ENCODE peak calls at places on chromosome 7, in seven cellular contexts. One of them, this sample, is unnamed.

GRCh38 chr7:35508623-35509400 is 186.1 kb downstream of the HERPUD2 start:
- DNase-seq in anterior cingulate cortex: no peak
- DNase-seq in left lobe of liver: no peak
- DNase-seq in SW 1271: no peak
- DNase-seq in activated T-helper 2 cell treated with anti-CD3 and anti-CD28 coated beads, Interferon-gamma antibody, Interleukin-2, Interleukin-4, amounts not matched to agents 10 μg/mL and 5 μg/mL and 100 μg/mL, durations not matched to agents 14 hours and 24 hours and 36 hours: no peak
- DNase-seq in MCF 10A: no peak
- DNase-seq in RKO: peak
- DNase-seq in this sample: no peak

GRCh38 chr7:16301251-16301650 is 120.1 kb downstream of the CRPPA start:
- DNase-seq in anterior cingulate cortex: no peak
- DNase-seq in left lobe of liver: no peak
- DNase-seq in SW 1271: no peak
- DNase-seq in activated T-helper 2 cell treated with anti-CD3 and anti-CD28 coated beads, Interferon-gamma antibody, Interleukin-2, Interleukin-4, amounts not matched to agents 10 μg/mL and 5 μg/mL and 100 μg/mL, durations not matched to agents 14 hours and 24 hours and 36 hours: no peak
- DNase-seq in MCF 10A: no peak
- DNase-seq in RKO: no peak
- DNase-seq in this sample: no peak

GRCh38 chr7:88429382-88429781 is 122.7 kb upstream of the STEAP4 start:
- DNase-seq in anterior cingulate cortex: no peak
- DNase-seq in left lobe of liver: no peak
- DNase-seq in SW 1271: peak
- DNase-seq in activated T-helper 2 cell treated with anti-CD3 and anti-CD28 coated beads, Interferon-gamma antibody, Interleukin-2, Interleukin-4, amounts not matched to agents 10 μg/mL and 5 μg/mL and 100 μg/mL, durations not matched to agents 14 hours and 24 hours and 36 hours: no peak
- DNase-seq in MCF 10A: peak
- DNase-seq in RKO: peak
- DNase-seq in this sample: no peak

GRCh38 chr7:36986429-36987362 is 262.4 kb upstream of the AOAH start:
- DNase-seq in anterior cingulate cortex: peak
- DNase-seq in left lobe of liver: peak
- DNase-seq in SW 1271: peak
- DNase-seq in activated T-helper 2 cell treated with anti-CD3 and anti-CD28 coated beads, Interferon-gamma antibody, Interleukin-2, Interleukin-4, amounts not matched to agents 10 μg/mL and 5 μg/mL and 100 μg/mL, durations not matched to agents 14 hours and 24 hours and 36 hours: peak
- DNase-seq in MCF 10A: peak
- DNase-seq in RKO: peak
- DNase-seq in this sample: peak

GRCh38 chr7:29987083-29987482 is 2.5 kb downstream of the SCRN1 start:
- DNase-seq in anterior cingulate cortex: no peak
- DNase-seq in left lobe of liver: no peak
- DNase-seq in SW 1271: no peak
- DNase-seq in activated T-helper 2 cell treated with anti-CD3 and anti-CD28 coated beads, Interferon-gamma antibody, Interleukin-2, Interleukin-4, amounts not matched to agents 10 μg/mL and 5 μg/mL and 100 μg/mL, durations not matched to agents 14 hours and 24 hours and 36 hours: no peak
- DNase-seq in MCF 10A: peak
- DNase-seq in RKO: no peak
- DNase-seq in this sample: no peak

GRCh38 chr7:118288098-118288497 is 63.6 kb downstream of the ANKRD7 start:
- DNase-seq in anterior cingulate cortex: no peak
- DNase-seq in left lobe of liver: no peak
- DNase-seq in SW 1271: peak
- DNase-seq in activated T-helper 2 cell treated with anti-CD3 and anti-CD28 coated beads, Interferon-gamma antibody, Interleukin-2, Interleukin-4, amounts not matched to agents 10 μg/mL and 5 μg/mL and 100 μg/mL, durations not matched to agents 14 hours and 24 hours and 36 hours: no peak
- DNase-seq in MCF 10A: no peak
- DNase-seq in RKO: no peak
- DNase-seq in this sample: peak

GRCh38 chr7:101581891-101582290 is 47.2 kb downstream of the MYL10 start:
- DNase-seq in anterior cingulate cortex: no peak
- DNase-seq in left lobe of liver: no peak
- DNase-seq in SW 1271: no peak
- DNase-seq in activated T-helper 2 cell treated with anti-CD3 and anti-CD28 coated beads, Interferon-gamma antibody, Interleukin-2, Interleukin-4, amounts not matched to agents 10 μg/mL and 5 μg/mL and 100 μg/mL, durations not matched to agents 14 hours and 24 hours and 36 hours: no peak
- DNase-seq in MCF 10A: no peak
- DNase-seq in RKO: no peak
- DNase-seq in this sample: no peak

GRCh38 chr7:116702046-116702445 is 30.1 kb downstream of the MET start:
- DNase-seq in anterior cingulate cortex: no peak
- DNase-seq in left lobe of liver: no peak
- DNase-seq in SW 1271: no peak
- DNase-seq in activated T-helper 2 cell treated with anti-CD3 and anti-CD28 coated beads, Interferon-gamma antibody, Interleukin-2, Interleukin-4, amounts not matched to agents 10 μg/mL and 5 μg/mL and 100 μg/mL, durations not matched to agents 14 hours and 24 hours and 36 hours: no peak
- DNase-seq in MCF 10A: peak
- DNase-seq in RKO: no peak
- DNase-seq in this sample: no peak

GRCh38 chr7:104156842-104157277 is 51.0 kb downstream of the ORC5 start:
- DNase-seq in anterior cingulate cortex: no peak
- DNase-seq in left lobe of liver: no peak
- DNase-seq in SW 1271: peak
- DNase-seq in activated T-helper 2 cell treated with anti-CD3 and anti-CD28 coated beads, Interferon-gamma antibody, Interleukin-2, Interleukin-4, amounts not matched to agents 10 μg/mL and 5 μg/mL and 100 μg/mL, durations not matched to agents 14 hours and 24 hours and 36 hours: no peak
- DNase-seq in MCF 10A: peak
- DNase-seq in RKO: peak
- DNase-seq in this sample: peak

GRCh38 chr7:150363872-150364271 is 4.8 kb upstream of the REPIN1 start:
- DNase-seq in anterior cingulate cortex: no peak
- DNase-seq in left lobe of liver: no peak
- DNase-seq in SW 1271: no peak
- DNase-seq in activated T-helper 2 cell treated with anti-CD3 and anti-CD28 coated beads, Interferon-gamma antibody, Interleukin-2, Interleukin-4, amounts not matched to agents 10 μg/mL and 5 μg/mL and 100 μg/mL, durations not matched to agents 14 hours and 24 hours and 36 hours: no peak
- DNase-seq in MCF 10A: no peak
- DNase-seq in RKO: no peak
- DNase-seq in this sample: no peak

GRCh38 chr7:150324366-150324961 is 1.1 kb upstream of the ACTR3C start:
- DNase-seq in anterior cingulate cortex: no peak
- DNase-seq in left lobe of liver: no peak
- DNase-seq in SW 1271: no peak
- DNase-seq in activated T-helper 2 cell treated with anti-CD3 and anti-CD28 coated beads, Interferon-gamma antibody, Interleukin-2, Interleukin-4, amounts not matched to agents 10 μg/mL and 5 μg/mL and 100 μg/mL, durations not matched to agents 14 hours and 24 hours and 36 hours: no peak
- DNase-seq in MCF 10A: no peak
- DNase-seq in RKO: peak
- DNase-seq in this sample: no peak

GRCh38 chr7:102042016-102042656 is 224.7 kb downstream of the CUX1 start:
- DNase-seq in anterior cingulate cortex: no peak
- DNase-seq in left lobe of liver: no peak
- DNase-seq in SW 1271: peak
- DNase-seq in activated T-helper 2 cell treated with anti-CD3 and anti-CD28 coated beads, Interferon-gamma antibody, Interleukin-2, Interleukin-4, amounts not matched to agents 10 μg/mL and 5 μg/mL and 100 μg/mL, durations not matched to agents 14 hours and 24 hours and 36 hours: no peak
- DNase-seq in MCF 10A: peak
- DNase-seq in RKO: peak
- DNase-seq in this sample: no peak

GRCh38 chr7:868189-868486 is 8.2 kb upstream of the GET4 start:
- DNase-seq in anterior cingulate cortex: no peak
- DNase-seq in left lobe of liver: no peak
- DNase-seq in SW 1271: no peak
- DNase-seq in activated T-helper 2 cell treated with anti-CD3 and anti-CD28 coated beads, Interferon-gamma antibody, Interleukin-2, Interleukin-4, amounts not matched to agents 10 μg/mL and 5 μg/mL and 100 μg/mL, durations not matched to agents 14 hours and 24 hours and 36 hours: no peak
- DNase-seq in MCF 10A: no peak
- DNase-seq in RKO: no peak
- DNase-seq in this sample: no peak

GRCh38 chr7:87628780-87629569 is 777 bp downstream of the RUNDC3B start:
- DNase-seq in anterior cingulate cortex: peak
- DNase-seq in left lobe of liver: peak
- DNase-seq in SW 1271: peak
- DNase-seq in activated T-helper 2 cell treated with anti-CD3 and anti-CD28 coated beads, Interferon-gamma antibody, Interleukin-2, Interleukin-4, amounts not matched to agents 10 μg/mL and 5 μg/mL and 100 μg/mL, durations not matched to agents 14 hours and 24 hours and 36 hours: no peak
- DNase-seq in MCF 10A: no peak
- DNase-seq in RKO: no peak
- DNase-seq in this sample: no peak

GRCh38 chr7:140876519-140877248 is 48.0 kb downstream of the BRAF start:
- DNase-seq in anterior cingulate cortex: no peak
- DNase-seq in left lobe of liver: no peak
- DNase-seq in SW 1271: peak
- DNase-seq in activated T-helper 2 cell treated with anti-CD3 and anti-CD28 coated beads, Interferon-gamma antibody, Interleukin-2, Interleukin-4, amounts not matched to agents 10 μg/mL and 5 μg/mL and 100 μg/mL, durations not matched to agents 14 hours and 24 hours and 36 hours: no peak
- DNase-seq in MCF 10A: peak
- DNase-seq in RKO: peak
- DNase-seq in this sample: no peak

GRCh38 chr7:39847227-39847626 is 102.8 kb upstream of the CDK13 start:
- DNase-seq in anterior cingulate cortex: no peak
- DNase-seq in left lobe of liver: no peak
- DNase-seq in SW 1271: no peak
- DNase-seq in activated T-helper 2 cell treated with anti-CD3 and anti-CD28 coated beads, Interferon-gamma antibody, Interleukin-2, Interleukin-4, amounts not matched to agents 10 μg/mL and 5 μg/mL and 100 μg/mL, durations not matched to agents 14 hours and 24 hours and 36 hours: no peak
- DNase-seq in MCF 10A: no peak
- DNase-seq in RKO: no peak
- DNase-seq in this sample: no peak

GRCh38 chr7:46079421-46079820 is 158.3 kb upstream of the IGFBP3 start:
- DNase-seq in anterior cingulate cortex: no peak
- DNase-seq in left lobe of liver: no peak
- DNase-seq in SW 1271: no peak
- DNase-seq in activated T-helper 2 cell treated with anti-CD3 and anti-CD28 coated beads, Interferon-gamma antibody, Interleukin-2, Interleukin-4, amounts not matched to agents 10 μg/mL and 5 μg/mL and 100 μg/mL, durations not matched to agents 14 hours and 24 hours and 36 hours: no peak
- DNase-seq in MCF 10A: no peak
- DNase-seq in RKO: no peak
- DNase-seq in this sample: no peak

GRCh38 chr7:24587853-24588252 is 14.6 kb downstream of the PALS2 start:
- DNase-seq in anterior cingulate cortex: no peak
- DNase-seq in left lobe of liver: no peak
- DNase-seq in SW 1271: peak
- DNase-seq in activated T-helper 2 cell treated with anti-CD3 and anti-CD28 coated beads, Interferon-gamma antibody, Interleukin-2, Interleukin-4, amounts not matched to agents 10 μg/mL and 5 μg/mL and 100 μg/mL, durations not matched to agents 14 hours and 24 hours and 36 hours: no peak
- DNase-seq in MCF 10A: peak
- DNase-seq in RKO: no peak
- DNase-seq in this sample: peak

GRCh38 chr7:4166340-4166739 is 515.8 kb upstream of the FOXK1 start:
- DNase-seq in anterior cingulate cortex: no peak
- DNase-seq in left lobe of liver: no peak
- DNase-seq in SW 1271: no peak
- DNase-seq in activated T-helper 2 cell treated with anti-CD3 and anti-CD28 coated beads, Interferon-gamma antibody, Interleukin-2, Interleukin-4, amounts not matched to agents 10 μg/mL and 5 μg/mL and 100 μg/mL, durations not matched to agents 14 hours and 24 hours and 36 hours: no peak
- DNase-seq in MCF 10A: no peak
- DNase-seq in RKO: no peak
- DNase-seq in this sample: no peak

GRCh38 chr7:156163747-156164146 is 351.5 kb upstream of the SHH start:
- DNase-seq in anterior cingulate cortex: no peak
- DNase-seq in left lobe of liver: peak
- DNase-seq in SW 1271: no peak
- DNase-seq in activated T-helper 2 cell treated with anti-CD3 and anti-CD28 coated beads, Interferon-gamma antibody, Interleukin-2, Interleukin-4, amounts not matched to agents 10 μg/mL and 5 μg/mL and 100 μg/mL, durations not matched to agents 14 hours and 24 hours and 36 hours: no peak
- DNase-seq in MCF 10A: no peak
- DNase-seq in RKO: peak
- DNase-seq in this sample: no peak

GRCh38 chr7:82044497-82045080 is 274.7 kb upstream of the HGF start:
- DNase-seq in anterior cingulate cortex: peak
- DNase-seq in left lobe of liver: no peak
- DNase-seq in SW 1271: peak
- DNase-seq in activated T-helper 2 cell treated with anti-CD3 and anti-CD28 coated beads, Interferon-gamma antibody, Interleukin-2, Interleukin-4, amounts not matched to agents 10 μg/mL and 5 μg/mL and 100 μg/mL, durations not matched to agents 14 hours and 24 hours and 36 hours: no peak
- DNase-seq in MCF 10A: peak
- DNase-seq in RKO: peak
- DNase-seq in this sample: no peak

GRCh38 chr7:44060948-44061644 is 4.3 kb downstream of the PGAM2 start:
- DNase-seq in anterior cingulate cortex: no peak
- DNase-seq in left lobe of liver: no peak
- DNase-seq in SW 1271: no peak
- DNase-seq in activated T-helper 2 cell treated with anti-CD3 and anti-CD28 coated beads, Interferon-gamma antibody, Interleukin-2, Interleukin-4, amounts not matched to agents 10 μg/mL and 5 μg/mL and 100 μg/mL, durations not matched to agents 14 hours and 24 hours and 36 hours: no peak
- DNase-seq in MCF 10A: no peak
- DNase-seq in RKO: no peak
- DNase-seq in this sample: no peak

GRCh38 chr7:36667007-36667406 is 57.3 kb downstream of the AOAH start:
- DNase-seq in anterior cingulate cortex: no peak
- DNase-seq in left lobe of liver: no peak
- DNase-seq in SW 1271: no peak
- DNase-seq in activated T-helper 2 cell treated with anti-CD3 and anti-CD28 coated beads, Interferon-gamma antibody, Interleukin-2, Interleukin-4, amounts not matched to agents 10 μg/mL and 5 μg/mL and 100 μg/mL, durations not matched to agents 14 hours and 24 hours and 36 hours: no peak
- DNase-seq in MCF 10A: peak
- DNase-seq in RKO: no peak
- DNase-seq in this sample: no peak

GRCh38 chr7:115230882-115231508 is 309.1 kb downstream of the MDFIC start:
- DNase-seq in anterior cingulate cortex: no peak
- DNase-seq in left lobe of liver: no peak
- DNase-seq in SW 1271: peak
- DNase-seq in activated T-helper 2 cell treated with anti-CD3 and anti-CD28 coated beads, Interferon-gamma antibody, Interleukin-2, Interleukin-4, amounts not matched to agents 10 μg/mL and 5 μg/mL and 100 μg/mL, durations not matched to agents 14 hours and 24 hours and 36 hours: no peak
- DNase-seq in MCF 10A: peak
- DNase-seq in RKO: peak
- DNase-seq in this sample: peak

GRCh38 chr7:31058122-31058521 is 6.0 kb downstream of the ADCYAP1R1 start:
- DNase-seq in anterior cingulate cortex: no peak
- DNase-seq in left lobe of liver: no peak
- DNase-seq in SW 1271: no peak
- DNase-seq in activated T-helper 2 cell treated with anti-CD3 and anti-CD28 coated beads, Interferon-gamma antibody, Interleukin-2, Interleukin-4, amounts not matched to agents 10 μg/mL and 5 μg/mL and 100 μg/mL, durations not matched to agents 14 hours and 24 hours and 36 hours: no peak
- DNase-seq in MCF 10A: peak
- DNase-seq in RKO: peak
- DNase-seq in this sample: no peak

GRCh38 chr7:30237271-30237695 is 47.1 kb upstream of the ZNRF2 start:
- DNase-seq in anterior cingulate cortex: no peak
- DNase-seq in left lobe of liver: no peak
- DNase-seq in SW 1271: no peak
- DNase-seq in activated T-helper 2 cell treated with anti-CD3 and anti-CD28 coated beads, Interferon-gamma antibody, Interleukin-2, Interleukin-4, amounts not matched to agents 10 μg/mL and 5 μg/mL and 100 μg/mL, durations not matched to agents 14 hours and 24 hours and 36 hours: no peak
- DNase-seq in MCF 10A: no peak
- DNase-seq in RKO: peak
- DNase-seq in this sample: no peak

GRCh38 chr7:139860090-139860773 is 31.2 kb downstream of the TBXAS1 start:
- DNase-seq in anterior cingulate cortex: peak
- DNase-seq in left lobe of liver: no peak
- DNase-seq in SW 1271: no peak
- DNase-seq in activated T-helper 2 cell treated with anti-CD3 and anti-CD28 coated beads, Interferon-gamma antibody, Interleukin-2, Interleukin-4, amounts not matched to agents 10 μg/mL and 5 μg/mL and 100 μg/mL, durations not matched to agents 14 hours and 24 hours and 36 hours: no peak
- DNase-seq in MCF 10A: no peak
- DNase-seq in RKO: no peak
- DNase-seq in this sample: no peak

GRCh38 chr7:1992554-1992953 is 240.2 kb downstream of the MAD1L1 start:
- DNase-seq in anterior cingulate cortex: no peak
- DNase-seq in left lobe of liver: no peak
- DNase-seq in SW 1271: no peak
- DNase-seq in activated T-helper 2 cell treated with anti-CD3 and anti-CD28 coated beads, Interferon-gamma antibody, Interleukin-2, Interleukin-4, amounts not matched to agents 10 μg/mL and 5 μg/mL and 100 μg/mL, durations not matched to agents 14 hours and 24 hours and 36 hours: no peak
- DNase-seq in MCF 10A: no peak
- DNase-seq in RKO: no peak
- DNase-seq in this sample: no peak

GRCh38 chr7:90262438-90262837 is 17.5 kb downstream of the CFAP69 start:
- DNase-seq in anterior cingulate cortex: no peak
- DNase-seq in left lobe of liver: no peak
- DNase-seq in SW 1271: peak
- DNase-seq in activated T-helper 2 cell treated with anti-CD3 and anti-CD28 coated beads, Interferon-gamma antibody, Interleukin-2, Interleukin-4, amounts not matched to agents 10 μg/mL and 5 μg/mL and 100 μg/mL, durations not matched to agents 14 hours and 24 hours and 36 hours: no peak
- DNase-seq in MCF 10A: peak
- DNase-seq in RKO: peak
- DNase-seq in this sample: no peak

GRCh38 chr7:151940048-151940845 is 16.0 kb upstream of the GALNTL5 start:
- DNase-seq in anterior cingulate cortex: no peak
- DNase-seq in left lobe of liver: no peak
- DNase-seq in SW 1271: no peak
- DNase-seq in activated T-helper 2 cell treated with anti-CD3 and anti-CD28 coated beads, Interferon-gamma antibody, Interleukin-2, Interleukin-4, amounts not matched to agents 10 μg/mL and 5 μg/mL and 100 μg/mL, durations not matched to agents 14 hours and 24 hours and 36 hours: no peak
- DNase-seq in MCF 10A: peak
- DNase-seq in RKO: peak
- DNase-seq in this sample: no peak

GRCh38 chr7:132200141-132200540 is 376.1 kb downstream of the PLXNA4 start:
- DNase-seq in anterior cingulate cortex: no peak
- DNase-seq in left lobe of liver: no peak
- DNase-seq in SW 1271: no peak
- DNase-seq in activated T-helper 2 cell treated with anti-CD3 and anti-CD28 coated beads, Interferon-gamma antibody, Interleukin-2, Interleukin-4, amounts not matched to agents 10 μg/mL and 5 μg/mL and 100 μg/mL, durations not matched to agents 14 hours and 24 hours and 36 hours: no peak
- DNase-seq in MCF 10A: no peak
- DNase-seq in RKO: no peak
- DNase-seq in this sample: no peak

GRCh38 chr7:126778101-126778500 is 474.6 kb downstream of the GRM8 start:
- DNase-seq in anterior cingulate cortex: no peak
- DNase-seq in left lobe of liver: no peak
- DNase-seq in SW 1271: no peak
- DNase-seq in activated T-helper 2 cell treated with anti-CD3 and anti-CD28 coated beads, Interferon-gamma antibody, Interleukin-2, Interleukin-4, amounts not matched to agents 10 μg/mL and 5 μg/mL and 100 μg/mL, durations not matched to agents 14 hours and 24 hours and 36 hours: no peak
- DNase-seq in MCF 10A: no peak
- DNase-seq in RKO: no peak
- DNase-seq in this sample: no peak

GRCh38 chr7:100126239-100126930 is 382 bp upstream of the MBLAC1 start:
- DNase-seq in anterior cingulate cortex: no peak
- DNase-seq in left lobe of liver: no peak
- DNase-seq in SW 1271: no peak
- DNase-seq in activated T-helper 2 cell treated with anti-CD3 and anti-CD28 coated beads, Interferon-gamma antibody, Interleukin-2, Interleukin-4, amounts not matched to agents 10 μg/mL and 5 μg/mL and 100 μg/mL, durations not matched to agents 14 hours and 24 hours and 36 hours: no peak
- DNase-seq in MCF 10A: no peak
- DNase-seq in RKO: no peak
- DNase-seq in this sample: no peak

GRCh38 chr7:130896051-130896881 is 162.3 kb upstream of the KLF14 start:
- DNase-seq in anterior cingulate cortex: no peak
- DNase-seq in left lobe of liver: no peak
- DNase-seq in SW 1271: no peak
- DNase-seq in activated T-helper 2 cell treated with anti-CD3 and anti-CD28 coated beads, Interferon-gamma antibody, Interleukin-2, Interleukin-4, amounts not matched to agents 10 μg/mL and 5 μg/mL and 100 μg/mL, durations not matched to agents 14 hours and 24 hours and 36 hours: no peak
- DNase-seq in MCF 10A: no peak
- DNase-seq in RKO: no peak
- DNase-seq in this sample: no peak

GRCh38 chr7:156115582-156115981 is 303.3 kb upstream of the SHH start:
- DNase-seq in anterior cingulate cortex: no peak
- DNase-seq in left lobe of liver: peak
- DNase-seq in SW 1271: no peak
- DNase-seq in activated T-helper 2 cell treated with anti-CD3 and anti-CD28 coated beads, Interferon-gamma antibody, Interleukin-2, Interleukin-4, amounts not matched to agents 10 μg/mL and 5 μg/mL and 100 μg/mL, durations not matched to agents 14 hours and 24 hours and 36 hours: no peak
- DNase-seq in MCF 10A: no peak
- DNase-seq in RKO: no peak
- DNase-seq in this sample: no peak

GRCh38 chr7:70734436-70734835 is 397.5 kb upstream of the GALNT17 start:
- DNase-seq in anterior cingulate cortex: no peak
- DNase-seq in left lobe of liver: no peak
- DNase-seq in SW 1271: no peak
- DNase-seq in activated T-helper 2 cell treated with anti-CD3 and anti-CD28 coated beads, Interferon-gamma antibody, Interleukin-2, Interleukin-4, amounts not matched to agents 10 μg/mL and 5 μg/mL and 100 μg/mL, durations not matched to agents 14 hours and 24 hours and 36 hours: no peak
- DNase-seq in MCF 10A: no peak
- DNase-seq in RKO: no peak
- DNase-seq in this sample: no peak

GRCh38 chr7:7276151-7276550 is 93.8 kb downstream of the C1GALT1 start:
- DNase-seq in anterior cingulate cortex: no peak
- DNase-seq in left lobe of liver: no peak
- DNase-seq in SW 1271: no peak
- DNase-seq in activated T-helper 2 cell treated with anti-CD3 and anti-CD28 coated beads, Interferon-gamma antibody, Interleukin-2, Interleukin-4, amounts not matched to agents 10 μg/mL and 5 μg/mL and 100 μg/mL, durations not matched to agents 14 hours and 24 hours and 36 hours: no peak
- DNase-seq in MCF 10A: no peak
- DNase-seq in RKO: no peak
- DNase-seq in this sample: no peak

This sample was measured in CD4-positive, CD25-positive, alpha-beta regulatory T cell.